ENCODE peak calls at places on chromosomes 11 and 22, in seven cellular contexts. T is suprapubic skin, Z is psoas muscle, I is pancreas, U is OCI-LY7, E is tibial nerve, J is AG09309. H is an unnamed sample.

GRCh38 chr22:35476341-35476740 is 64.3 kb upstream of the RASD2 start:
- DNase-seq in Z (no peak), J (no peak), I (no peak), E (no peak), T (no peak), U (no peak), H (no peak)

GRCh38 chr11:57514538-57515331 is 767 bp downstream of the SLC43A1 start:
- DNase-seq in U (peak), I (peak), T (peak), J (no peak), E (peak), Z (peak), H (no peak)

GRCh38 chr22:19508024-19508776 is 16.0 kb downstream of the CLDN5 start:
- DNase-seq in U (no peak), J (no peak), Z (no peak), I (no peak), E (no peak), T (no peak), H (no peak)

GRCh38 chr11:117314840-117315239 is 1.2 kb downstream of the BACE1 start:
- DNase-seq in U (no peak), E (no peak), I (no peak), Z (no peak), J (no peak), T (no peak), H (no peak)

GRCh38 chr11:117441146-117441975 is 113.7 kb downstream of the CEP164 start:
- DNase-seq in U (no peak), J (no peak), I (no peak), Z (no peak), E (no peak), T (no peak), H (no peak)

GRCh38 chr11:124409906-124410305 is 11.1 kb upstream of the OR8B3 start:
- DNase-seq in I (no peak), T (no peak), J (no peak), Z (no peak), U (no peak), E (no peak), H (no peak)

GRCh38 chr22:21698430-21699329 is 32.9 kb downstream of the PPIL2 start:
- DNase-seq in U (no peak), I (no peak), T (no peak), J (no peak), E (peak), Z (peak), H (no peak)

GRCh38 chr11:107669893-107670601 is 41.8 kb downstream of the SLN start:
- DNase-seq in J (no peak), T (no peak), U (no peak), E (no peak), Z (no peak), I (no peak), H (no peak)

GRCh38 chr22:30665786-30666185 is 1.9 kb downstream of the DUSP18 start:
- DNase-seq in U (no peak), E (no peak), Z (no peak), J (no peak), T (no peak), I (no peak), H (no peak)

GRCh38 chr11:19076744-19077589 is 16.4 kb upstream of the MRGPRX2 start:
- DNase-seq in J (no peak), U (peak), Z (peak), I (peak), E (no peak), T (no peak), H (no peak)

GRCh38 chr11:47270331-47271271 is 668 bp downstream of the MADD start:
- DNase-seq in I (peak), E (no peak), Z (peak), J (no peak), U (peak), T (no peak), H (no peak)

GRCh38 chr11:104547996-104548661 is 350.1 kb downstream of the CASP12 start:
- DNase-seq in T (no peak), Z (no peak), E (no peak), I (no peak), U (no peak), J (no peak), H (no peak)

GRCh38 chr11:104546486-104546885 is 351.8 kb downstream of the CASP12 start:
- DNase-seq in J (no peak), T (no peak), E (no peak), I (no peak), Z (no peak), U (no peak), H (no peak)

DNA sequence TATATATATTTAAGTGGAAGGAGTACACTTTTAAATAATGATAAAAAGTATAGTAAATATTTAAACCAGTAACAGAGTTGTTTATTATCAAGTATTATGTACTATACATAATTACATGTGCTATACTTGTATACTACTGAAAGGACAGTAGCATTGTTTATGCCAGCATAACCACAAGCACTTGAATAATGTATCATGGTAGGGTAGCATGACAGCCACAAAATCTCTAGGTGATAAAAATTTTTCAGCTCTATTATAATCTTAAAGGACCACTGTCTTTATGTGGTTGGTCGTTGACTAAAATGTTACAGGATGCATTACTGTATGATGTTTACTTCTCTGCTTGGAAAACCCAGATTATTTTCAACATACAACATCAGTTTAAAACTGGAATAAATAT is 349.2 kb downstream of the CASP12 start:
- DNase-seq in J (no peak), I (no peak), T (no peak), E (no peak), Z (no peak), U (no peak), H (no peak)
- H3K4me3 ChIP-seq in J (no peak), I (no peak), T (no peak), E (no peak), Z (no peak), U (no peak), H (no peak)

GRCh38 chr11:5369793-5370192 is 13.8 kb upstream of the OR51M1 start:
- DNase-seq in Z (no peak), E (no peak), I (no peak), T (no peak), U (no peak), J (no peak), H (no peak)
- TF ChIP-seq CTCF in Z (no peak), E (no peak), I (no peak), T (no peak), U (no peak), J (peak), H (peak)

GRCh38 chr22:46074771-46075551 is 75.4 kb upstream of the PPARA start:
- DNase-seq in T (peak), I (peak), Z (peak), E (peak), U (no peak), J (no peak), H (no peak)
- H3K4me3 ChIP-seq in T (peak), I (peak), Z (peak), E (peak), U (no peak), J (peak), H (no peak)

DNA sequence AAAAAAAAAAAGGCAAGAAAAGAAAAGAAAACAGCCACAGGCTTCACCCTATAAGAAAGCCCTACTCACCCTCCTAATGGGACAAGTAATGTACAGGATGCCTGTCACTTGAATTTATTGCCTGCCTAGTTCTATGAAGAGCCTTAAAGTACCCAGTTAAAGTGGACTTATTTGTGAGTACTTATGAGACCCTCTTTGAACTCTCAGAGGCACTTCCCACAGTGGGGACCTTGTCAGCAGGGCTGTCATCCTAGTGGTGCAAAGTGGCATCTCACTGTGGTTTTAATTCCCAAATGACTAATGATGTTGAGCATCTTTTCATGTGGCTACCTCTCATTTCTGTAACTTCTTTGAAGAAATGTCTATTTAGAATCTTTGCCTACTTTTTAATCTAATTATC is 41.8 kb upstream of the BARX2 start:
- DNase-seq in Z (no peak), U (no peak), T (no peak), E (no peak), I (no peak), J (no peak), H (no peak)
- TF ChIP-seq CTCF in Z (no peak), U (no peak), T (no peak), E (no peak), I (no peak), J (peak), H (no peak)

DNA sequence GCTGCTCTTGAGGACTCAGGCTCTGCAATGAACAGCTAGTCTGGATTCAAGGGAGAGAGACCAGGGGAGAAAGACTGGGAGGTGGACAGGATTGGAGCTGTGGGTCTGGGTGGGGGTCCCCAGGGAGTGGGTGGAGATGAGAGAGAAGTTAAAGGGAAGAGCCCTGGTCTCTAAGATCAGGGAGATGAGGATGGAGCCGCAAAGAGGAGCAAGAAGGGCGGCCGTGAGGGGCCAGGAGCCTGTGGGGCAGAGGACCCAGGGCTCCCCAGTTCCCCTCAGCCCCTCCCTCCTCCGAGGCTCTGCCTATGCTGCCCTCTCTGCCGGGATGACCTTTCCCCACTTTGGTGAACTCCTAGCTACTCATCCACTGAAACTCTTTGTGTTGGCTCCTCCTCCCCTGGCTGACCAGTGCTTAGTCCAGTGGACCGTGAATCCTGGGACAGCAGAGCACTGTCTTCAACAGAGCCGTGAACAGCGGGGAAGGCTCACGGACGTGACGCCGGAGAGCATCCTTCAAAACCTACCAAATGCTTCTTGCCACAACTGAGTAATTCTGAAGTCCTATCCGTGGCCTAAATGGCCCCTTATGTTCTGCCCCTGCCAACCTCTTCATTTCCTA is 16.4 kb upstream of the RFPL3 start:
- DNase-seq in U (no peak), Z (no peak), E (no peak), I (no peak), T (no peak), J (no peak), H (no peak)
- H3K4me3 ChIP-seq in U (no peak), Z (no peak), E (no peak), I (no peak), T (no peak), J (no peak), H (no peak)

GRCh38 chr22:26835929-26836528 is 178.6 kb downstream of the MIAT start:
- DNase-seq in Z (no peak), I (peak), T (no peak), U (peak), J (no peak), E (peak), H (no peak)
- TF ChIP-seq CTCF in Z (peak), I (no peak), T (peak), U (peak), J (peak), E (no peak), H (peak)

GRCh38 chr22:28989484-28989883 is 72.1 kb downstream of the C22orf31 start:
- DNase-seq in J (no peak), I (no peak), E (no peak), T (no peak), U (no peak), Z (no peak), H (no peak)
- H3K4me3 ChIP-seq in J (no peak), I (no peak), E (no peak), T (no peak), U (no peak), Z (no peak), H (no peak)